ENCODE peak calls at places on chromosomes 13 and 19, in four cellular contexts. Z is effector memory CD8-positive, alpha-beta T cell; G is activated naive CD4-positive, alpha-beta T cell treated with anti-CD3 and anti-CD28 coated beads, Interleukin-2, amount 10 ng/mL, durations not matched to agents 7 days and 5 days; M is fibroblast of the aortic adventitia. R is an unnamed sample.

GRCh38 chr19:10766681-10767201 is 48.9 kb downstream of the DNM2 start:
- DNase-seq in Z (no peak), G (no peak), M (peak), R (no peak)

GRCh38 chr13:99063952-99064351 is 86.1 kb upstream of the DOCK9 start:
- DNase-seq in Z (no peak), G (no peak), M (no peak), R (no peak)

GRCh38 chr19:50460161-50460765 is 16.0 kb upstream of the EMC10 start:
- DNase-seq in Z (no peak), G (peak), M (peak), R (no peak)

GRCh38 chr19:41234512-41235208 is 15.6 kb downstream of the AXL start:
- DNase-seq in Z (no peak), G (no peak), M (no peak), R (no peak)

GRCh38 chr19:53801257-53801656 is 22.9 kb downstream of the NLRP12 start:
- DNase-seq in Z (no peak), G (no peak), M (no peak), R (no peak)

GRCh38 chr19:13117772-13118423 is at the start of gene NACC1:
- DNase-seq in Z (peak), G (peak), M (peak), R (no peak)

GRCh38 chr13:21534760-21535159 is 69.2 kb downstream of the MICU2 start:
- DNase-seq in Z (no peak), G (no peak), M (no peak), R (no peak)

GRCh38 chr13:77429320-77430142 is 102.6 kb upstream of the MYCBP2 start:
- DNase-seq in Z (no peak), G (no peak), M (no peak), R (no peak)

GRCh38 chr13:92136449-92137180 is 738.2 kb downstream of the GPC5 start:
- DNase-seq in Z (no peak), G (no peak), M (no peak), R (no peak)

GRCh38 chr19:44738603-44739585 is 9.6 kb upstream of the BCL3 start:
- DNase-seq in Z (no peak), G (no peak), M (peak), R (no peak)